ENCODE peak calls at places on chromosomes 16 and 17, in six cellular contexts. B is GM12892, T is K562, C is vagina, O is NB4, N is stomach. K is an unnamed sample.

GRCh38 chr16:56891685-56892084 is 26.7 kb downstream of the SLC12A3 start:
- DNase-seq in B (no peak), O (no peak), N (no peak), C (no peak), T (no peak), K (no peak)

GRCh38 chr16:9549487-9549886 is 458.0 kb downstream of the HAPSTR1 start:
- DNase-seq in T (no peak), C (no peak), B (no peak), O (no peak), N (no peak), K (no peak)

GRCh38 chr16:87472142-87472778 is 20.6 kb downstream of the ZCCHC14 start:
- DNase-seq in C (no peak), N (no peak), O (no peak), T (no peak), B (no peak), K (no peak)

GRCh38 chr17:81635431-81635830 is 1.5 kb downstream of the NPLOC4 start:
- DNase-seq in B (no peak), N (no peak), T (no peak), C (no peak), O (no peak), K (no peak)

GRCh38 chr16:77784441-77785356 is 3.7 kb upstream of the VAT1L start:
- DNase-seq in T (no peak), C (no peak), N (no peak), B (no peak), O (peak), K (no peak)

GRCh38 chr17:39225308-39225973 is at the start of gene STAC2:
- DNase-seq in B (peak), N (no peak), O (no peak), C (no peak), T (no peak), K (no peak)

GRCh38 chr16:88634141-88634993 is 4.0 kb upstream of the IL17C start:
- DNase-seq in T (peak), O (peak), B (peak), C (no peak), N (peak), K (peak)

GRCh38 chr16:57643166-57643813 is 14.9 kb downstream of the ADGRG1 start:
- DNase-seq in T (no peak), B (no peak), O (no peak), C (no peak), N (no peak), K (no peak)

GRCh38 chr17:17749921-17750320 is 68.7 kb downstream of the RAI1 start:
- DNase-seq in O (peak), T (peak), B (no peak), C (no peak), N (peak), K (peak)

GRCh38 chr17:4941027-4941610 is 1.1 kb downstream of the RNF167 start:
- DNase-seq in N (no peak), C (no peak), T (no peak), O (no peak), B (no peak), K (no peak)

GRCh38 chr17:28746611-28747045 is 2.8 kb downstream of the TRAF4 start:
- DNase-seq in O (no peak), T (peak), C (no peak), N (peak), B (no peak), K (no peak)

GRCh38 chr17:42272162-42272561 is 4.0 kb downstream of the STAT5B start:
- DNase-seq in N (no peak), C (no peak), T (no peak), B (no peak), O (no peak), K (no peak)

GRCh38 chr16:86029131-86029741 is 130.3 kb downstream of the IRF8 start:
- DNase-seq in N (peak), T (no peak), C (no peak), O (peak), B (no peak), K (no peak)

GRCh38 chr17:64994781-64995538 is 61.6 kb downstream of the GNA13 start:
- DNase-seq in T (no peak), B (no peak), O (no peak), C (no peak), N (no peak), K (no peak)

GRCh38 chr17:29593546-29594440 is 861 bp downstream of the ANKRD13B start:
- DNase-seq in B (no peak), T (peak), O (peak), C (no peak), N (no peak), K (no peak)

GRCh38 chr17:79950306-79950705 is 85.4 kb downstream of the TBC1D16 start:
- DNase-seq in N (peak), C (no peak), T (no peak), O (no peak), B (no peak), K (no peak)

DNA sequence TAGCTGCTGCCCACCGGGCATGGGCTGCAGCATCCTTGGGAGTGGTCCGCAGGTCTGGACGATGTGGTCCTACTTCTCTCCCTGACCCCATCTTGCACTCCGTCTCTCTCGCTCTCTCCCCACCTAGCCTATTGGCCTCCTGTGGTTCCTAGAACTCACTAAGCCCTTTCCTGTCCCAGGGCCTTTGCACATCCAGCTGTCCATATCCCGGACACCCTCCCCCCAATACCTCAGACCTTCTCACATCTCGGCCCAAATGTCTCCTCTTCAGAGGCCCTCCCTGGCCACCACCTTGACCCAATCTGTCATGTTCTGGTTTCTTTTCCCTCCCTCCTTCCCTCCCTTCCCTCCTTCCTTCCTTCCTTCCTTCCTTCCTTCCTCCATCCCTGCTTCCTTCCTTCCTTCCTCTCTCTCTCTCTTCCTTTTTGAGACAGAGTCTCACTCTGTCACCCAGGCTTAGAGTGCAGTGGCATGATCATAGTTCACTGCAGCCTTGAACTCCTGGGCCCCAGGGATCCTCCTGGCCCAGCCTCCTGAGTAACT is 4.5 kb downstream of the SLC4A1 start:
- DNase-seq in C (no peak), B (no peak), N (no peak), T (no peak), O (no peak), K (no peak)
- TF ChIP-seq POLR2A in C (no peak), B (no peak), N (no peak), T (no peak), O (no peak), K (no peak)

DNA sequence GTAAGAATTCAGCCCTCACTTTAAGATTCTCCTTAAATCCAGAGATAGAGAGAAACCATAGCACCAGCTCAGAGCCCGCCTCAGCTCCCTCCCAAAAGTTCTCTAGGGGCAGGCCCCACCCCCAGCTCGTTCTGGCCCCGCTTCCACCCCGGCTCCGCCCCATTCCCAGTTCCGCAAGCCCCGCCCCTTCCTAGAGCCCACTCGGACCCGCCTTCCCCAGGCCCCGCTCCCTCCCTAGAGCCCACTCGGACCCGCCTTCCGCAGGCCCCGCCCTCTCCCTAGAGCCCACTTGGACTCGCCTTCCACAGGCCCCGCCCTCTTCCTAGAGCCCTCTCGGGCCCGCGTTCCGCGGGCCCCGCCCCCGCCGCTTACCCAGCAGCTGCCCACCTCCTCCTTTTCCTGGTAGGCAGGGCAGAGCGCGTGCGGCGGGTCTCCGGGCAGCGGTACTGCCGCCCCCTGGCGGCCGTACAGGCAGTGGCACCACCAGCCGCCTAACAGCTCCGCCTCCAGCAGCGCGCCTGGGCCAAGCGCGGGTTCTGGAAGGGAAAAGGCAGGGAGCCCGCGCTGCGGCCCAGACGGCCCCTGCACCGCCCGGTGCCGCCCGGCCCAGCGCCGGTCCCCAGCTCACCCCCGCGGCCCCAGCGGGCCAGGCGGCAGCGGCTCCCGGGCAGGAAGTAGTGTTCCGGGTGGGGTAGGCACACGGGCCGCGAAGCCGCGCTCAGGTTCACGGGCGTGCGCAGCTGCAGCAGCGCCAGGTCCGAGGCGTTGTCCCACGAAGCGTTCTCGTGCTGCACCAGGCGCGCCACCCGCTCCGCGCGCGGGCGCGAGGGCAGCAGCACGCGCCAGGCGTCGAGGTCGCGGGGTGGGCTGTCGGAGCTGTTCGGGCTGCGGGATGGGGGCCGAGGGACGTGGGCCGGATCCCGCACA is 6.8 kb upstream of the PRSS8 start:
- DNase-seq in O (peak), B (peak), N (peak), C (peak), T (peak), K (peak)
- TF ChIP-seq POLR2A in O (peak), B (no peak), N (no peak), C (peak), T (peak), K (peak)

GRCh38 chr16:84294196-84295142 is at the start of gene WFDC1:
- DNase-seq in B (no peak), T (no peak), C (no peak), N (no peak), O (peak), K (no peak)
- TF ChIP-seq POLR2A in B (no peak), T (no peak), C (no peak), N (no peak), O (no peak), K (no peak)

GRCh38 chr16:80804451-80805383 is at the start of gene CDYL2:
- DNase-seq in T (peak), O (peak), B (peak), C (no peak), N (peak), K (no peak)

GRCh38 chr16:80802902-80803301 is 1.5 kb downstream of the CDYL2 start:
- DNase-seq in T (no peak), O (no peak), B (no peak), C (no peak), N (no peak), K (no peak)

GRCh38 chr16:80804061-80804450 is 342 bp downstream of the CDYL2 start:
- DNase-seq in O (peak), T (peak), N (no peak), C (no peak), B (peak), K (no peak)

GRCh38 chr16:80802129-80802528 is 2.3 kb downstream of the CDYL2 start:
- DNase-seq in C (no peak), B (no peak), O (no peak), N (no peak), T (no peak), K (no peak)

DNA sequence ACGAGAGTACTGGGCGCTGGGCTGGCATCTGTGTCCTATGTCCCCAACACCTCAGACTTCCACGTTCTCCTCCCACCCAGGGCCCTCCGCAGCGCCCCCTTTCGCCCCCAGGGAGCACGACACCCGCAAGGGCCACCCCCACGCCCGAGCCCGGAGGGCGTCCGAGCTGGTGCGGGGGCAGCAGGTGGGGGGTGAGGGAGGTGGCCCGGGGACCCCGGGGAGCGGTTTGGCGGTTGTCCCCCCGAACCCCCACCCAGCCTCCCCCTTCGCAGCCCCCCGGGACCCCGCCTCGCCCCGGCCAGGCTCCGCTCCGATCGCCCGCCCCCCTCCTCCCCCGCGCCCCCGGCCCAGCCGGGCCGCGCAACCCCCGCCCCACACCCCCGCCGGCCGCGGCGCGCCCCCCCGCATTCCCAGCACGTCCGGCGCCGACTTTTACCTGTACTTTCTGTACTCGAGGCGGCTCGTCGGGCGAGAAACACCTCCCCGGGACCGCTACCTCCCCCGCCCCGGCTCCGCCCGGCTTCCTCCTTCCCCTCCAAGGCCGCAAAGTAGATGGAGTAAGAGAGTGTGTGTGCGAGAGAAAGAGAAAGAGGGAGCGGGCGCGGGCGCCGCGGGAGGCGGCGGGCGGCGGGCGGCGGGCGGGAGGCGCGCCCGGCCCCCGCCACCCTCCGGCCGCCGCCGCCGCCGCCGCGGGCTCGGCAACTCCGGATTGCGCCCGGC is 897 bp downstream of the CDYL2 start:
- DNase-seq in C (no peak), B (peak), N (peak), O (peak), T (peak), K (no peak)
- TF ChIP-seq POLR2A in C (no peak), B (no peak), N (no peak), O (no peak), T (no peak), K (no peak)

GRCh38 chr16:2047330-2048115 is at the start of the genes NTHL1 and TSC2:
- DNase-seq in O (peak), C (no peak), N (peak), B (peak), T (peak), K (peak)

GRCh38 chr16:2044541-2044940 is 3.1 kb downstream of the NTHL1 start:
- DNase-seq in T (no peak), N (no peak), O (no peak), B (no peak), C (no peak), K (no peak)

GRCh38 chr16:2048116-2048543 is 345 bp downstream of the TSC2 start:
- DNase-seq in B (no peak), C (no peak), O (no peak), N (no peak), T (no peak), K (no peak)

GRCh38 chr16:2046125-2046888 is 1.3 kb downstream of the NTHL1 start:
- DNase-seq in N (no peak), B (no peak), C (no peak), O (no peak), T (no peak), K (no peak)

GRCh38 chr16:2046889-2047329 is 725 bp downstream of the NTHL1 start:
- DNase-seq in B (no peak), N (no peak), C (no peak), O (no peak), T (no peak), K (no peak)
- TF ChIP-seq POLR2A in B (no peak), N (no peak), C (no peak), O (no peak), T (no peak), K (no peak)

GRCh38 chr17:3049705-3050295 is 13.6 kb downstream of the OR1D5 start:
- DNase-seq in T (no peak), O (peak), N (no peak), B (no peak), C (no peak), K (no peak)

GRCh38 chr17:3043737-3044365 is 19.6 kb downstream of the OR1D5 start:
- DNase-seq in C (no peak), O (peak), B (no peak), N (no peak), T (peak), K (no peak)

GRCh38 chr17:3046753-3047152 is 16.7 kb downstream of the OR1D5 start:
- DNase-seq in B (no peak), C (no peak), O (no peak), N (no peak), T (no peak), K (no peak)

DNA sequence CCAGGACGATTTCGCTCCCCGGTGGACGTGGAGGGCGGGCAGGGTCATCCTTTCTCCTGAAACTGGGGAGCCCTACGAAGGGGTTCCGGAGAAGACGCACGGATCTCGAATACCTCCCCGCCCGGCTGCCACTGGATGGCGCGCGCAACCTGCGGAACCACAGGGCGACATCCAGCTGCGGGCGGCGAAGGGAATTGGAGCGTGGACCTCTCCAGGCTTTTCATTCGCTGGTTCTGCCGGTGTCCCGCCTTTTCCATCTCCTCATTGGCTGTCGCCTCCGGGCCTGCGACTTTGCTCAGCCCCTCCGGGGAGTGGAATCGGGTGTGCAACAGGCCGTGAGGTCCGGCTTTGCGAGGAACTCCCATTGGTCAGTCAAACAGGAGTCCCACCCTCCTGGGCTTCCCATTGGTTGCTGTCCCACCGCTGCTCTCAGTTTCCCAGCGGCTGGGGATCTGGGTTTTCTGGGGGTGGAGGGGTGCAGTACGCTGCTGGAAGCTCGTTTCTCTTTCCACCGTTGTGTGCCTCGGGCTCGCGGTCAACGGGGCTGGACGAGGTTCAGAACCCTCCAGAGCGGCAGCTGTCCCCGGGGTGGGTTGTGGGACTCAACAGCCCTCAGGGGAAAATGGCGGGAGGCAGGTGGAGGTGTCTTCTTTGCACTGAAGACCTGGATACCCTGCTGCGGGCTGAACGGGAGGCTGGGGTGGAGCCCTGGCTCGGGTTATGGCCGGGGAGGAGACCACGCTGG is 14.5 kb downstream of the OR1D5 start:
- DNase-seq in N (peak), T (peak), C (peak), B (peak), O (peak), K (peak)
- TF ChIP-seq POLR2A in N (no peak), T (no peak), C (no peak), B (no peak), O (peak), K (peak)

DNA sequence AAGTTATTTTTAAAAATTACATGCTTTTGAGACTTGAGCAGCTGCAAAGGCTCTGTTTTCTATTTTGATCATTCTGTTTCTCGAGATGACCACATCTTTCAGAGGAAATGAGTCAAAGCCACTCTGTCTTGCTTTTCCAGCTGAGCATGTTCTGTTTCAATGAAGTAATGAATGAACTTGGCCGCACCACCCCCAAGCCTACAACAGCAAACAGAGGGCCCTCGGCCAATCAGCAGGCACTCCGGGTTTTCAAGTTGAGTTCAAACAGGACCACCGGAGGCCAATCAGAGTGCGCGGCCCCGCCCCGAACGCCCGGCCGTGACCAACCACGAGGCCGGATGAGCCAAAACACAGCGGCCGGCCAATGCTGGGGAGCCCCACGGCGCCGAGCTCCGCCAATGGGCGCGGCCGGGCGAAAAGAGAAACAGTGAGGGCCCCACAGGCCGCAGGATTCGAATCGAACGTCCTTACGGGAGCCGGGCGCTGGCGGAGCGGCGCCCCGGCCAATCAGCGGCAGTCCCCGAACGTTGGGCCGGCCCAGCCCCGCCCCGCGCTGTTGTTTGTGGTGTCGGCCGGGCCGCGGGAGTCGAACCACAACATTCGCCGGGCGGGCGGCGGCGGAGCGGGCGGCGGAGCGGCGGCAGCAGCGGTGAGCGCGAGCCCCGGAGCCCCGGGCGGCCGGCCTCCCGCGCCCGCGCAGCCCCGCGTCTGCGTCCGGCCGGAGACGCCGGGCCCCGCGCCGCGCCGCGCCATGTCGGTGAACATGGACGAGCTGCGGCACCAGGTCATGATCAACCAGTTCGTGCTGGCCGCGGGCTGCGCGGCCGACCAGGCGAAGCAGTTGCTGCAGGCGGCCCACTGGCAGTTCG is at the start of gene UBALD2:
- DNase-seq in T (peak), O (peak), B (peak), C (peak), N (peak), K (peak)
- TF ChIP-seq POLR2A in T (peak), O (peak), B (peak), C (peak), N (no peak), K (peak)

GRCh38 chr17:63434951-63435571 is 11.0 kb downstream of the CYB561 start:
- DNase-seq in C (no peak), T (no peak), O (peak), N (peak), B (no peak), K (no peak)
- TF ChIP-seq POLR2A in C (no peak), T (no peak), O (no peak), N (no peak), B (no peak), K (no peak)

GRCh38 chr17:21282850-21283249 is 1.7 kb upstream of the MAP2K3 start:
- DNase-seq in N (no peak), C (no peak), T (no peak), B (no peak), O (no peak), K (no peak)
- TF ChIP-seq POLR2A in N (no peak), C (no peak), T (no peak), B (no peak), O (no peak), K (no peak)

K was measured in GM12878.